ENCODE peak calls at places on chromosomes 11 and 22, in nine cellular contexts. K, X, Z, Y, M, R, F, Q and S are unnamed samples.

GRCh38 chr11:118434123-118434552 is 2.2 kb upstream of the KMT2A start:
- DNase-seq in K (peak; percentile 48), X (no peak), Z (no peak), Y (no peak), M (no peak), R (no peak), F (peak; percentile 55), Q (no peak), S (no peak)

GRCh38 chr11:104134760-104135159 is 29.2 kb downstream of the PDGFD start:
- DNase-seq in K (peak; percentile 57), X (no peak), Z (peak; percentile 59), Y (no peak), M (no peak), R (peak; percentile 63), F (peak; percentile 64), Q (no peak), S (no peak)

GRCh38 chr22:35754761-35755160 is 37.1 kb downstream of the APOL5 start:
- DNase-seq in K (no peak), X (no peak), Z (no peak), Y (no peak), M (no peak), R (no peak), F (no peak), Q (no peak), S (no peak)

GRCh38 chr22:49423125-49423650 is 404.5 kb downstream of the BRD1 start:
- DNase-seq in K (no peak), X (no peak), Z (no peak), Y (no peak), M (no peak), R (no peak), F (no peak), Q (no peak), S (no peak)

GRCh38 chr11:46295312-46295995 is 18.0 kb downstream of the CREB3L1 start:
- DNase-seq in K (peak; percentile 85), X (no peak), Z (peak; percentile 87), Y (peak; percentile 62), M (no peak), R (peak; percentile 47), F (peak; percentile 66), Q (peak; percentile 91), S (peak; percentile 97)

GRCh38 chr11:47284151-47284550 is 14.2 kb downstream of the MADD start:
- DNase-seq in K (no peak), X (no peak), Z (no peak), Y (no peak), M (no peak), R (no peak), F (no peak), Q (no peak), S (no peak)

GRCh38 chr11:71914617-71915189 is 13.7 kb downstream of the XNDC1N start:
- DNase-seq in K (no peak), X (no peak), Z (no peak), Y (no peak), M (no peak), R (no peak), F (no peak), Q (no peak), S (no peak)

GRCh38 chr11:35553831-35554230 is 28.4 kb upstream of the PAMR1 start:
- DNase-seq in K (peak; percentile 42), X (peak; percentile 43), Z (no peak), Y (no peak), M (peak; percentile 92), R (no peak), F (peak; percentile 89), Q (no peak), S (no peak)

GRCh38 chr11:15289718-15290117 is 175.0 kb downstream of the INSC start:
- DNase-seq in K (no peak), X (no peak), Z (no peak), Y (no peak), M (no peak), R (no peak), F (no peak), Q (no peak), S (no peak)

GRCh38 chr11:64799925-64800632 is 2.9 kb downstream of the MAP4K2 start:
- DNase-seq in K (no peak), X (no peak), Z (no peak), Y (no peak), M (no peak), R (no peak), F (no peak), Q (no peak), S (no peak)

GRCh38 chr22:48347311-48347710 is 1480.4 kb downstream of the BRD1 start:
- DNase-seq in K (no peak), X (no peak), Z (no peak), Y (no peak), M (no peak), R (no peak), F (no peak), Q (no peak), S (no peak)

GRCh38 chr11:87082590-87082989 is 44.9 kb downstream of the TMEM135 start:
- DNase-seq in K (no peak), X (no peak), Z (no peak), Y (no peak), M (no peak), R (no peak), F (no peak), Q (no peak), S (no peak)